ENCODE peak calls at places on chromosome 7, in ten cellular contexts. S, L, K, G, F, C, Q, I, E and X are unnamed samples.

GRCh38 chr7:47400001-47400400 is 181.9 kb downstream of the TNS3 start:
- DNase-seq in S (no peak), L (no peak), K (no peak), G (no peak), F (no peak), C (no peak), Q (no peak), I (peak; percentile 70), E (no peak), X (no peak)

GRCh38 chr7:3697472-3697871 is 396.4 kb downstream of the SDK1 start:
- DNase-seq in S (no peak), L (no peak), K (no peak), G (no peak), F (no peak), C (no peak), Q (no peak), I (no peak), E (no peak), X (no peak)

GRCh38 chr7:45682358-45682735 is 108.2 kb downstream of the ADCY1 start:
- DNase-seq in S (peak; percentile 0), L (no peak), K (no peak), G (no peak), F (no peak), C (no peak), Q (no peak), I (no peak), E (no peak), X (no peak)

GRCh38 chr7:50791921-50792341 is 9.2 kb upstream of the GRB10 start:
- DNase-seq in S (no peak), L (peak; percentile 38), K (no peak), G (no peak), F (peak; percentile 66), C (no peak), Q (peak; percentile 16), I (no peak), E (peak; percentile 20), X (peak; percentile 65)

GRCh38 chr7:27359737-27360136 is 117.1 kb downstream of the EVX1 start:
- DNase-seq in S (no peak), L (no peak), K (no peak), G (no peak), F (no peak), C (no peak), Q (no peak), I (no peak), E (no peak), X (no peak)

GRCh38 chr7:24133691-24134090 is 150.3 kb upstream of the NPY start:
- DNase-seq in S (no peak), L (no peak), K (no peak), G (no peak), F (no peak), C (no peak), Q (no peak), I (no peak), E (no peak), X (no peak)

GRCh38 chr7:152502813-152503790 is 67.3 kb upstream of the KMT2C start:
- DNase-seq in S (no peak), L (no peak), K (no peak), G (no peak), F (no peak), C (no peak), Q (no peak), I (no peak), E (no peak), X (no peak)

GRCh38 chr7:369981-370621 is 80.1 kb downstream of the FOXL3 start:
- DNase-seq in S (no peak), L (no peak), K (no peak), G (no peak), F (no peak), C (no peak), Q (no peak), I (peak; percentile 81), E (no peak), X (no peak)

GRCh38 chr7:1953199-1954190 is 279.2 kb downstream of the MAD1L1 start:
- DNase-seq in S (no peak), L (no peak), K (no peak), G (no peak), F (no peak), C (no peak), Q (no peak), I (no peak), E (no peak), X (no peak)

GRCh38 chr7:46454796-46455195 is 533.7 kb upstream of the IGFBP3 start:
- DNase-seq in S (no peak), L (no peak), K (no peak), G (no peak), F (no peak), C (no peak), Q (no peak), I (no peak), E (no peak), X (no peak)

GRCh38 chr7:138657854-138658386 is 43.2 kb downstream of the SVOPL start:
- DNase-seq in S (no peak), L (no peak), K (no peak), G (no peak), F (no peak), C (no peak), Q (no peak), I (no peak), E (no peak), X (no peak)

GRCh38 chr7:22860784-22861482 is 38.3 kb upstream of the TOMM7 start:
- DNase-seq in S (no peak), L (no peak), K (peak; percentile 34), G (no peak), F (peak; percentile 21), C (no peak), Q (no peak), I (no peak), E (peak; percentile 13), X (peak; percentile 20)

GRCh38 chr7:69364814-69365587 is 233.3 kb upstream of the AUTS2 start:
- DNase-seq in S (no peak), L (no peak), K (no peak), G (no peak), F (no peak), C (no peak), Q (no peak), I (no peak), E (no peak), X (no peak)

GRCh38 chr7:37187179-37187578 is 261.5 kb downstream of the ELMO1 start:
- DNase-seq in S (no peak), L (no peak), K (no peak), G (no peak), F (no peak), C (no peak), Q (no peak), I (no peak), E (no peak), X (no peak)

GRCh38 chr7:5349437-5350173 is 66.9 kb downstream of the SLC29A4 start:
- DNase-seq in S (no peak), L (no peak), K (no peak), G (no peak), F (no peak), C (no peak), Q (no peak), I (no peak), E (no peak), X (no peak)
- TF ChIP-seq POLR2A in S (no peak), L (no peak), K (no peak), G (no peak), F (no peak), C (no peak), Q (no peak), I (no peak), E (no peak), X (no peak)

DNA sequence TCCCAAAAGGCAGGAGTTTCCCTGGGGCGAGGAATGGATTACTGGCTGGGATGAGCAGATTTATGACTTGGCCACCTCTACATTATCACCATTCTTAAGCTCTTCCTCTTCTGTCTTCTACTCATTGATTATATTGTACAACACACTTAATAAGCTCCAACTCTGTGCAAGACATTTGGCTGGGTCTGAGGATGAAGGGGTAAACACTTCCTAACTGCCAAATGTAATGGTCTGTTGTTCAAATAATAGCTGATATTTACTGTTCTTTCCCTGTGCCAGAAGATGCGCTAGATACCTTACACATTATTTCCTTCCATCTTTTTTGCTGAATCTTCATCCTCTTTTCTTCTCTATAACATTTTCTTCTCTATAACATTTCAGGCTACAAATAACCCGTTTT is 11.6 kb downstream of the OR6V1 start:
- DNase-seq in S (no peak), L (no peak), K (no peak), G (no peak), F (no peak), C (no peak), Q (no peak), I (no peak), E (no peak), X (no peak)
- TF ChIP-seq POLR2A in S (no peak), L (no peak), K (no peak), G (no peak), F (no peak), C (no peak), Q (no peak), I (no peak), E (no peak), X (no peak)

DNA sequence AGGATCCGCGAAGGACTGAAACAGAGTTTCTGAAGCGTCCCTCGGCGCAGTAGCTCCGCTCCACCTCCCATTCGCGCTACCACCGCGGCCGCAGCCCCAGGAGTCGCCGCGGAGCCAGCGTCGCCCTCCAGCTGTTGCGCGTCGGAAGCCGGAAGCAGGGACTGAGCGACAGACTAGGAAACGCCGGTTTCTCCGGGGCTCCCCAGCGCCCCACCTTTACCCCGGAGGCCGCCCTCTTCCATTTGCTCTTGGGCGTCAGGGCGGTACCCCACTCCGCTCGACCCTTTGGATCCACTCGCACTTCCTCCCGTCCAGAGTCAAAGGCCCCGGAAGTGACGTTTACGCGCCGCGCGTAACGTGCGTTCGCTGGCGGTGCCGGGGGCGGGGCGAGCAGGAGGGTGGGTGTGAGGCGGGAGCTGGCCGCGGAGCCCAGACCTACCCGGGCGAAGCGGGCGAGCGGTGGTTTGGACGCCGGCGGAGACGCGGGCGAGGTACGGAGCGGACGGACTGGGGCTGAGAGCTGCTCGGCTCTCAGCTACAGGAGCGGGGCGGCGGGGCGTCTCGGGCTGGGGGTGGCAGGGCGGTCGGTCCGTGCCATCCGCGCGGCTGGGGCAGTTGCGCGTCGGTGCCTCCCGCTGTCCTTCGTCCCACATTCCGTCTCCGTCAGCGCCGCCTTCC is at the start of gene RABGEF1:
- DNase-seq in S (peak; percentile 96), L (peak; percentile 97), K (peak; percentile 98), G (peak; percentile 94), F (peak; percentile 94), C (peak; percentile 97), Q (peak; percentile 98), I (peak; percentile 100), E (peak; percentile 94), X (peak; percentile 99)
- TF ChIP-seq POLR2A in S (peak; percentile 94), L (peak; percentile 92), K (peak; percentile 76), G (peak; percentile 78), F (peak; percentile 64), C (peak; percentile 74), Q (peak; percentile 95), I (no peak), E (peak; percentile 85), X (peak; percentile 92)

DNA sequence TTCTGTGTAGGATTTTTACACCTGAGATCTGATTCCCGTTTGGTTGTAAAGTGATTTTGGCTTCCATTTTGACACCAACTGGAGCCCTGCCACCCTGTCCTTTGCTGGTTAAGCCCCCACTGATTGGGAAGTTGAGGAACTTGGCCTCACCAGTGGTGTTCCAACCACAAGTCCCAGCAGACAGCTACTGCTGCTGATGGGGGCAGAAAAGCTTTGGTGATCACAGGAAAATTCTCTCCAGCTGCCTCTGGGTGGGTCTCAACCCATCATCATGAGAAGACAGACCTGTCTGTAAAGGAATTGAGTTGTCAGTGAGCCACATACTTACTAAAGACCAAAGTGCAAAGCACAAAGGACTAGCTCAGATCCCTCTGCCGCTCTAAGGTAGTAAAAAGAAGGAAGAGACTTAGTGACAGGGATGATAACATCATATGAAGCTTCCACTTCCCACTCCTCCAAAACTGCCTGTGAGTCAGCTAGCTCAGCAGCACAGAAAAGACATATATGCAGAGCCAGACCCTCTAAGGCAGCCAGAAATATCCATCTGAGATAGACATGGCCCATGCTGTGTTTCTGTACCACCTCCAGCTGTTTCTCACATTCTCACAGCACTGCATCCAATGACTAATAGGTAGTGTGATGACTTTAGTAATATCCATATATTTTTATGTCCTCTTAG is 22.4 kb upstream of the LRRC17 start:
- DNase-seq in S (no peak), L (no peak), K (no peak), G (no peak), F (peak; percentile 81), C (no peak), Q (no peak), I (no peak), E (no peak), X (no peak)
- TF ChIP-seq POLR2A in S (no peak), L (no peak), K (no peak), G (no peak), F (no peak), C (no peak), Q (no peak), I (no peak), E (no peak), X (no peak)